ENCODE peak calls at places on chromosomes 1 and 21, in five cellular contexts. U, P, A, H and R are unnamed samples.

GRCh38 chr21:39088831-39089380 is 94.3 kb downstream of the PSMG1 start:
- DNase-seq in P (peak; percentile 32), U (no peak), A (peak; percentile 76), H (no peak), R (no peak)

GRCh38 chr1:22749919-22750670 is 39.5 kb downstream of the EPHB2 start:
- DNase-seq in A (peak; percentile 92), U (peak; percentile 5), H (peak; percentile 57), P (peak; percentile 48), R (no peak)

GRCh38 chr21:31630062-31630711 is 29.3 kb upstream of the SOD1 start:
- DNase-seq in U (no peak), H (no peak), P (no peak), A (peak; percentile 96), R (no peak)

GRCh38 chr1:37634554-37635308 is at the start of gene RSPO1:
- DNase-seq in P (no peak), H (peak; percentile 82), U (no peak), A (peak; percentile 20), R (peak; percentile 46)

GRCh38 chr1:210294991-210295773 is 33.5 kb upstream of the HHAT start:
- DNase-seq in A (no peak), H (peak; percentile 67), U (no peak), P (no peak), R (peak; percentile 57)

GRCh38 chr1:2408456-2408855 is 3.9 kb downstream of the PEX10 start:
- DNase-seq in H (no peak), A (no peak), U (no peak), P (no peak), R (no peak)

GRCh38 chr1:6785721-6786505 is 659 bp downstream of the CAMTA1 start:
- DNase-seq in P (peak; percentile 70), H (peak; percentile 80), U (peak; percentile 48), A (peak; percentile 13), R (peak; percentile 74)

GRCh38 chr1:240258910-240259309 is 167.2 kb downstream of the FMN2 start:
- DNase-seq in U (no peak), H (no peak), P (no peak), A (peak; percentile 51), R (no peak)

GRCh38 chr1:234149217-234149616 is 224.0 kb upstream of the COA6 start:
- DNase-seq in H (no peak), P (no peak), U (no peak), A (no peak), R (no peak)

GRCh38 chr1:214123061-214123784 is 135.4 kb downstream of the PROX1 start:
- DNase-seq in A (peak; percentile 76), H (peak; percentile 86), U (peak; percentile 32), P (peak; percentile 73), R (peak; percentile 93)

GRCh38 chr1:159775716-159776115 is 5.0 kb upstream of the DUSP23 start:
- DNase-seq in P (no peak), H (no peak), A (no peak), U (no peak), R (no peak)

GRCh38 chr21:45132841-45133573 is 58.6 kb downstream of the ADARB1 start:
- DNase-seq in H (no peak), A (peak; percentile 44), U (no peak), P (no peak), R (no peak)

DNA sequence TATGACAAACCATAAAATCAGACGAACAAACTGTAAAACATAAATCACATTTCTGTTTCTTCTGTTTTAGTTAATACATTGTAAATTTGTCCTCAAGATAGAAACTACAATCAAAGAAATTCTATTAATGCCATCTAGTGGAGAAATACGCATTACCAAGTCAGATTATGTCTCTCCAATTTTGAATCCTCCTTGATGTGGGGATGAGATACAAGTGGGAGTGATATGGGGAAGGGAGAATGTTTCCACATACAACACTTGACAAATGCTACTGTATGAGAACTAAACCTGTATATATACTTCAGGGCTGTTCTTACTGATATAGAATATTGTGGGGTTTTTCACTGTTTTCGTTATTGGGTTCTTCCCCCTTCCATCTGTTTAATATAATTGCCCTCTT is 2.6 kb downstream of the HFM1 start:
- DNase-seq in U (peak; percentile 25), H (no peak), A (peak; percentile 57), P (peak; percentile 63), R (peak; percentile 13)
- H3K4me3 ChIP-seq in U (no peak overlapping the region), H (no peak overlapping the region), A (no peak overlapping the region), P (no peak overlapping the region), R (no peak overlapping the region)

GRCh38 chr1:32725595-32725942 is 23.0 kb upstream of the SYNC start:
- DNase-seq in H (no peak), P (no peak), U (no peak), A (no peak), R (no peak)
- H3K79me2 ChIP-seq in H (no peaks in the 10 kb centered on the region), P (no peaks in the 10 kb centered on the region), U (no peaks in the 10 kb centered on the region), A (no peaks in the 10 kb centered on the region), R (no peaks in the 10 kb centered on the region)

GRCh38 chr1:229305402-229305801 is 34.5 kb downstream of the RAB4A start:
- DNase-seq in A (no peak), H (no peak), U (no peak), P (no peak), R (no peak)

GRCh38 chr1:229303855-229304254 is 32.9 kb downstream of the RAB4A start:
- DNase-seq in P (no peak), A (no peak), U (no peak), H (no peak), R (no peak)

GRCh38 chr1:229310833-229311232 is 32.0 kb downstream of the CCSAP start:
- DNase-seq in H (no peak), P (no peak), U (no peak), A (peak; percentile 24), R (no peak)

GRCh38 chr1:229309074-229309473 is 33.8 kb downstream of the CCSAP start:
- DNase-seq in U (no peak), P (no peak), A (no peak), H (no peak), R (no peak)

DNA sequence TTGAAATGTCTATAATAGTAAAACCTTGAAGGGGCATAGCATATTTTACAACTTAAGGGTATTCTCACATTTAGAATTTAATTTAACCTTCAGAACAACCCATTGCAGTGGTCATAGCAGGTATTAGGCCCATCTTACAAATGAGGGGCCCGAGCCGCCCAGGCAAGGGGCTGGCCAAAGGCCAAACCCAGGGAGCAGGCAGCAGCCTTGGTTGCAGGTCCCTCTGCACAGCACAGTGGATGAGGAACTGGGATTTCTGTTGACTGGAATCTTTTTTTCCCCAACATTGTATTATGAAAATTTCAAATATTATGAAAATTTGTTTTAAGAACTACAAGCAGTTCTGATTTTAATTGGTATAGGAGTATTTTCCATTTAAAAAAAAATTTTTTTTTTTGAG is 33.2 kb downstream of the CCSAP start:
- DNase-seq in H (no peak), A (no peak), P (no peak), U (no peak), R (no peak)
- H3K4me3 ChIP-seq in H (no peak overlapping the region), A (no peak overlapping the region), P (no peak overlapping the region), U (no peak overlapping the region), R (no peak overlapping the region)

GRCh38 chr1:40977721-40978120 is 1.8 kb upstream of the CTPS1 start:
- DNase-seq in U (no peak), P (peak; percentile 25), H (peak; percentile 10), A (no peak), R (peak; percentile 15)

GRCh38 chr1:40976952-40977690 is 2.4 kb upstream of the CTPS1 start:
- DNase-seq in P (peak; percentile 23), U (no peak), A (peak; percentile 53), H (no peak), R (no peak)

GRCh38 chr1:40973912-40974311 is 5.6 kb upstream of the CTPS1 start:
- DNase-seq in A (no peak), P (peak; percentile 39), U (no peak), H (no peak), R (no peak)

GRCh38 chr1:40971962-40972361 is 7.5 kb upstream of the CTPS1 start:
- DNase-seq in H (no peak), P (peak; percentile 42), U (no peak), A (no peak), R (no peak)

GRCh38 chr1:40974945-40975344 is 4.6 kb upstream of the CTPS1 start:
- DNase-seq in H (no peak), A (no peak), P (peak; percentile 33), U (no peak), R (no peak)
- H3K79me2 ChIP-seq in H (peaks cover under 1% of the 10 kb centered on the region), A (peaks cover under 1% of the 10 kb centered on the region), P (peaks cover under 1% of the 10 kb centered on the region), U (no peaks in the 10 kb centered on the region), R (no peaks in the 10 kb centered on the region)

GRCh38 chr21:41069305-41069642 is 98.7 kb upstream of the BACE2 start:
- DNase-seq in U (no peak), H (no peak), P (no peak), A (no peak), R (no peak)
- H3K4me3 ChIP-seq in U (no peak overlapping the region), H (no peak overlapping the region), P (no peak overlapping the region), A (no peak overlapping the region), R (no peak overlapping the region)

GRCh38 chr1:27574001-27574781 is 29.8 kb downstream of the AHDC1 start:
- DNase-seq in P (no peak), H (no peak), A (no peak), U (no peak), R (no peak)
- H3K79me2 ChIP-seq in P (no peaks in the 10 kb centered on the region), H (peaks cover 94% of the 10 kb centered on the region), A (peaks cover 57% of the 10 kb centered on the region), U (no peaks in the 10 kb centered on the region), R (peaks cover 36% of the 10 kb centered on the region)

GRCh38 chr1:217135569-217135915 is 412.3 kb upstream of the ESRRG start:
- DNase-seq in H (peak; percentile 37), U (no peak), P (no peak), A (peak; percentile 31), R (peak; percentile 31)
- H3K4me3 ChIP-seq in H (peak overlapping the region; percentile 63), U (no peak overlapping the region), P (no peak overlapping the region), A (peak overlapping the region; percentile 46), R (peak overlapping the region; percentile 86)